ENCODE peak calls at places on chromosomes 6 and 20, in four cellular contexts. A is GM23248, J is PC-3, L is HCT116. I is an unnamed sample. For H3K79me2 and H3K9me2, the result is how much of the 10 kb centered on the place peaks cover.

GRCh38 chr20:54044156-54044555 is 26.2 kb downstream of the BCAS1 start:
- DNase-seq in L (no peak), J (peak), A (peak), I (no peak)

GRCh38 chr6:81636930-81637568 is 115.4 kb downstream of the TENT5A start:
- DNase-seq in J (no peak), A (peak), L (no peak), I (no peak)

GRCh38 chr6:42898891-42899361 is 16.9 kb upstream of the PTCRA start:
- DNase-seq in L (peak), J (peak), A (peak), I (peak)

GRCh38 chr6:106974337-106974998 is at the start of gene CD24:
- DNase-seq in A (no peak), L (no peak), J (peak), I (peak)

GRCh38 chr6:89057759-89058158 is 22.8 kb upstream of the PNRC1 start:
- DNase-seq in J (no peak), A (no peak), L (no peak), I (no peak)

GRCh38 chr6:165844232-165844631 is 181.2 kb upstream of the PDE10A start:
- DNase-seq in J (no peak), A (no peak), L (no peak), I (no peak)

GRCh38 chr6:149316740-149317655 is 514 bp upstream of the TAB2 start:
- DNase-seq in A (peak), L (peak), J (peak), I (peak)

GRCh38 chr6:116206231-116206903 is 47.5 kb downstream of the TSPYL4 start:
- DNase-seq in L (no peak), A (peak), J (no peak), I (no peak)

GRCh38 chr20:11368537-11368936 is 549.2 kb upstream of the BTBD3 start:
- DNase-seq in L (no peak), J (no peak), A (no peak), I (no peak)

GRCh38 chr6:43076093-43076927 is at the start of gene PTK7:
- DNase-seq in J (peak), L (no peak), A (peak), I (peak)

GRCh38 chr6:24489881-24490280 is 503 bp upstream of the GPLD1 start:
- DNase-seq in L (no peak), A (peak), J (no peak), I (no peak)

GRCh38 chr6:51494342-51494741 is 593.1 kb downstream of the PKHD1 start:
- DNase-seq in A (no peak), L (no peak), J (peak), I (no peak)

GRCh38 chr6:166494757-166495486 is 91.6 kb downstream of the RAMACL start:
- DNase-seq in L (no peak), J (no peak), A (no peak), I (no peak)

GRCh38 chr6:109484161-109484560 is 1.1 kb upstream of the ZBTB24 start:
- DNase-seq in A (peak), J (no peak), L (no peak), I (no peak)

GRCh38 chr20:57167971-57168693 is 98.3 kb downstream of the BMP7 start:
- DNase-seq in L (peak), J (peak), A (peak), I (no peak)

GRCh38 chr6:106973841-106974336 is 640 bp downstream of the CD24 start:
- DNase-seq in J (peak), A (peak), L (no peak), I (peak)

GRCh38 chr6:133983099-133983939 is 30.3 kb downstream of the TBPL1 start:
- DNase-seq in J (peak), A (no peak), L (no peak), I (no peak)

GRCh38 chr20:10504893-10505292 is 69.8 kb downstream of the SLX4IP start:
- DNase-seq in A (no peak), J (no peak), L (no peak), I (no peak)

GRCh38 chr6:154337423-154338005 is 19.1 kb downstream of the IPCEF1 start:
- DNase-seq in L (no peak), A (no peak), J (no peak), I (no peak)

GRCh38 chr20:47982574-47983360 is 197.5 kb upstream of the SULF2 start:
- DNase-seq in A (no peak), L (no peak), J (no peak), I (peak)

GRCh38 chr20:10864076-10864672 is 190.4 kb upstream of the JAG1 start:
- DNase-seq in L (peak), J (peak), A (peak), I (no peak)

GRCh38 chr6:168109171-168109570 is 30.2 kb upstream of the FRMD1 start:
- DNase-seq in A (no peak), J (no peak), L (no peak), I (no peak)

GRCh38 chr6:124772733-124773319 is 189.4 kb upstream of the RNF217 start:
- DNase-seq in J (no peak), A (no peak), L (no peak), I (no peak)

GRCh38 chr6:82006027-82006738 is 241.4 kb downstream of the IBTK start:
- DNase-seq in L (no peak), A (peak), J (peak), I (peak)

GRCh38 chr6:11207199-11207968 is 25.1 kb downstream of the NEDD9 start:
- DNase-seq in J (peak), A (peak), L (peak), I (no peak)

GRCh38 chr6:18088419-18089296 is 33.8 kb downstream of the NHLRC1 start:
- DNase-seq in A (no peak), J (no peak), L (no peak), I (no peak)

GRCh38 chr20:56627122-56628014 is 1.7 kb upstream of the TFAP2C start:
- DNase-seq in J (no peak), L (no peak), A (no peak), I (no peak)

GRCh38 chr6:3031857-3032256 is 32.2 kb downstream of the NQO2 start:
- DNase-seq in J (no peak), A (no peak), L (no peak), I (peak)

GRCh38 chr20:13771853-13772453 is 12.8 kb downstream of the ESF1 start:
- DNase-seq in A (peak), J (peak), L (no peak), I (peak)

DNA sequence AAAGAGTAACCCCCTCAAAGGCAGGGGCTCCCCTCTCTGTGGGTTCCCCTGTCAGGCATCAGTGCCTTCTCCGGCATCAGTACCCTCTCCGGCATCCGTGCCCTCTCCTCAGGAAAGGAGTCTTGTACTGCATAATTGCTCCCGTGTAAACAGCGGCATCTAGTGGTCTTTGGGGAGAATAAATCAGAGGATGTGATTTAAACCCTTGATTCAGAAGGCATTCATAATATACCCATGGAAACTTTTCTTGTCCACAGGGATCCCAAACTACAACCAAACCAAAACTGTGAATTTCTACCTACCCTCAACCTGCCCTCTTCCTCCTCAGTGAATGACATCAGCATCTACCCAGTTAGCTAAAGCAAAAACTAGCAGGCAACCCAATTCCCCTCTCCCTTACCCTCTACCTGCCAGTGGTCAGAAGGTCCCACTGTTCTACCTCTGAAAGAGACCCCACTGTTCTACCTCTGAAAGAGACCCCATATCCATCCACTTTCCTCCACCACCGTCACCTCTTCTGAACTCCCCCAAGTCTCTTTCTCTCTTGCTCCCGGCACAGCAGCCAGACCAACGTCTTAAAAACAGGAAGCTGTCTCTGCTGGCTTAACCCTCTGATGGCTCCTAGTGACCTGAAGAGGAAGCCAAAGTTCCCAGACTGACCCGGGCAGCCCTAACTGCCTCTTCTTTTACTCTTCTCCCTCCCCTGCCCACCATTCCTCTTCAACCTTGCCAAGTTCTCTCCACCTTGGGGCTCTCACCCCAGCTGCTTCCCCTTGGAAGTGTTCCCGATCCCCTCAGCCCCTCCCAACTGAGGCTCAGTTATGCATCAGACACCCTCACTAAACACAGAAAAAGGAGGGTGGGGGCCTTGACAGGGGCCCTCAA is 27.2 kb downstream of the UBE2V1 start:
- DNase-seq in A (peak), J (peak), L (peak), I (peak)
- TF ChIP-seq EZH2phosphoT487 in A (no peak), J (no peak), L (no peak), I (no peak)

DNA sequence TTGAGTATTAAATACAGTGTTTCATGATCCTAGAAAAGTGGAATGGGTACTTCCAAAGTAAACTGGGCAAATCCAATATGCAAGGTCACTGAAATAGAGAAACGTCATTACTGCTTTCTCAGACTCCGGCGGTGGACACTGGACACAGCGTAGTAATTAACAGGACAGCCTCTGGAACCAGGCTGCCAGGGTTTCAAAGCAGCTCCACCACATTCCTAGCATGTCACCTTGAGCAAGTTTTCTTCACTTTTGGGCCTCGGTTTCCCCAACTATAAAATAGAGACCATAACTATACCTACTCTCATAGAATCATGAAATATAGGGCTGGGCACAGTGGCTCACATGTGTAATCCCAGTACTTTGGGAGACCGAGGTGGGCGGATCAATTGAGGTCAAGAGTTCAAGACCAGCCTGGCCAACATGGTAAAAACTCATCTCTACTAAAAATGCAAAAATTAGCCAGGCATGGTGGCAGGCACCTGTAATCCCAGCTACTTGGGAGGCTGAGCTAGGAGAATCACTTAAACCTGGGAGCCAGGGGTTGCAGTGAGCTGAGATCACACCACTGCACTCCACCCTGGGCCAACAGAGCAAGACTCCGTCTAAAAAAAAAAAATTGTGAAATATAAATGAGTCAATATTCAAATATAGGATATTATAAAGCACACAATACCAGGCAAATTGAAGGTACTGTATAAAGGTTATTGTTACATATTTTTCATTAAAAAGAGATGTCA is 24.9 kb downstream of the ARHGAP18 start:
- DNase-seq in A (no peak), J (no peak), L (no peak), I (no peak)
- H3K79me2 ChIP-seq in A (half or more), J (under half), L (half or more), I (under half)

GRCh38 chr6:44503471-44503870 is 116.0 kb downstream of the CDC5L start:
- DNase-seq in L (no peak), A (no peak), J (no peak), I (no peak)
- H3K9me2 ChIP-seq in L (under half), A (under half), J (under half), I (under half)

GRCh38 chr20:3758566-3758965 is 9.0 kb downstream of the ADISSP start:
- DNase-seq in J (no peak), A (no peak), L (no peak), I (no peak)

GRCh38 chr20:3760980-3761379 is 6.6 kb downstream of the ADISSP start:
- DNase-seq in A (no peak), J (no peak), L (no peak), I (peak)

GRCh38 chr20:3755814-3756480 is 11.6 kb downstream of the ADISSP start:
- DNase-seq in A (no peak), J (no peak), L (no peak), I (no peak)

GRCh38 chr20:3759316-3759715 is 8.2 kb downstream of the ADISSP start:
- DNase-seq in A (no peak), J (no peak), L (no peak), I (no peak)

GRCh38 chr20:3759884-3760283 is 7.7 kb downstream of the ADISSP start:
- DNase-seq in A (no peak), J (no peak), L (no peak), I (no peak)
- TF ChIP-seq EZH2phosphoT487 in A (no peak), J (no peak), L (no peak), I (no peak)

DNA sequence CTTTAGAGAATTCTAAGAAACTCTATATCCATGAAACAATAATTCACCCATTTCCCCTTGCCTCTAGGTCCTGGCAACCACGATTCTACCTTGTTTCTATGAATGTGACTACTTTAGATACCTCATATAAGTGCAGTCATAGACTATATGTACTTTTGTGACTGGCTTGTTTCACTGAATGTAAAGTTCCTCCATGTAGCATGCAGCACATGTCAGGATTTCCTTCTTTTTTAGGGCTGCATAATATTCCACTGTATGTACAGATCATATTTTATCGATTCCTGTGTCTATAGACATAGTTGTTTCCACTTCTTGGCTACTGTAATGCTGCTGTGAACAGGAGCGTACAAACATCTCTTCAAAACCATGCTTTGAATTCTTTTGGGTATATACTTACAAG is 11.7 kb downstream of the EEF1E1 start:
- DNase-seq in A (no peak), J (no peak), L (no peak), I (no peak)
- H3K79me2 ChIP-seq in A (under half), J (under half), L (half or more), I (under half)

GRCh38 chr6:160368670-160369069 is 20.5 kb downstream of the SLC22A3 start:
- DNase-seq in A (no peak), J (no peak), L (no peak), I (no peak)
- H3K9me2 ChIP-seq in A (under half), J (under half), L (under half), I (under half)

DNA sequence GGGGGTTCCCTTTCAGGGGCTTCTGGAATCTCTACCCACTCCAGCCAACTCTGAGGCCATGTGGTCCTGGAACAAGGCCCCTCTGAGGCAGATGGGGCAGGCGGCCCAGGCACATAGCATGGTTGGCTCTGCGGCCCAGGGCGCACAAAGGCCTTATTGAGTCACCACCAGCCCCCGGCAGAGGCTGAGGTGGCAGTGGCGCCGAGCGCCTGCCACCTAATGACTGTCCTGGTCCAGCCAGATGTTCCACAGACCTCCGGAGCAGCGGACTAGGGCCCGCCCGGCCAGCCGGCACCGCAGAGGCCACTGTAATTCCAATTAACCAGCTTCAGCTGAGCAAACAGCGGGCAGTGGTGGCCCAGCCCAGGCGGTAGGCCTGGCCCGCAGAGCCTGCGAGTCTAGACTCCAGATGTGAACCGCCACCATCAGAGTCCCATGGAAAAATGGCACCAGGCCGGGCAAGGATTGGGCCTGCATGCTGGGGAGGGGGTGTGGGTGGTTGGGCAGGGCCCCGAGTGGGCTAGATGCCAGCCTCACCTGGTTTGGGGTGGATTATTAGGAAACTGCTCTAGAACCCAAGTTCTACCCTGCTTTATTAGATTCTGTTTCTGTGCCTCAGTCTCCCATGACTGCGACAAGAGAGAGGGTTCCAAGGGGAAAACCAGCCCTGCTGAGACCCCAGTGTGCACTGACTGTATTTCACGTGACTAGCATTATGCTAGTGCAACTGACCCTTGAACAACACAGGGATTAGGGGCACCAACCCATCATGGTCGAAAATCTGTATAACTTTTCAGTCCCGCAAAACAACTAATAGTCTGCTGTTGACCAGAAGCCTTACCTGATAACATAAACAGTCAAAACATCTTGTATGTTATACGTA is 34.1 kb upstream of the ID1 start:
- DNase-seq in A (peak), L (no peak), J (no peak), I (no peak)
- TF ChIP-seq EZH2phosphoT487 in A (peak), L (no peak), J (no peak), I (no peak)

DNA sequence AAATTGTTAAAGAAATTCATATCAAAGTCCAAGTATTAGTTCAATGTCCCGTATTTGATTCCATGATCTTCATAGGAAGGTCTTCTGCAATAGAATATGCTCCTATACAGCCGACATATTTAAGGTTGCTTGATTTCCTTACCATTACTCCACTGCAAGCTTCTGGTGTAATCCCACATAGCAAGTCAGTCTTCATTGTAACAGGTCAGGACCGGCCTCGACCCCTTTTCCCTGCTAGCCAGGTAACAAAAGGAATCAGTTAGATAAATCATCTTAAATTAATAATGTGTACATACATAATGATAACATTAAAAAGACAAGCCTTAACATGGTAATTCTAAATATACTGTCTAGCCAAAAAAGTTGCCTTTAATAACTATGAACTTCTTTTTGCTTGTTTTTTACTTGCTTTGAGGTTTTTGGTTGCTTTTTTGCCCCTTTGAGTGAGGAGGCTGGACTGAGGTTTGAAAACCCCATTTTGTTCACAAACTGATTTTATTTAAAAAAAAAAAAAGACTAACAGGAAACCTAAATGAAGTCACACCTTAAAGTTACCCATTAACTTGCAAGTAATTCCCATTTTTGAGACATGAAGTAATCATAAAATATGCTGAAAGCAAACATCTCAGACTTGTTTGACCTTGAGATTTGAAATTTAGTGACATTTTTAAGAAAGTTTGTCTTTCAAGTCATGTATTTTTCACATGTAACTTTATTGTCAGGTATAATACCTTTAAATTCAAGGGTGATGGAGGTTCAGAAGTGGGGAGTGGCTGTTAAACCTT is 19.2 kb upstream of the SNX14 start:
- DNase-seq in L (no peak), J (no peak), A (no peak), I (no peak)
- H3K79me2 ChIP-seq in L (half or more), J (under half), A (half or more), I (half or more)

GRCh38 chr6:29376003-29376402 is 912 bp upstream of the OR12D3 start:
- DNase-seq in J (peak), A (peak), L (peak), I (no peak)

DNA sequence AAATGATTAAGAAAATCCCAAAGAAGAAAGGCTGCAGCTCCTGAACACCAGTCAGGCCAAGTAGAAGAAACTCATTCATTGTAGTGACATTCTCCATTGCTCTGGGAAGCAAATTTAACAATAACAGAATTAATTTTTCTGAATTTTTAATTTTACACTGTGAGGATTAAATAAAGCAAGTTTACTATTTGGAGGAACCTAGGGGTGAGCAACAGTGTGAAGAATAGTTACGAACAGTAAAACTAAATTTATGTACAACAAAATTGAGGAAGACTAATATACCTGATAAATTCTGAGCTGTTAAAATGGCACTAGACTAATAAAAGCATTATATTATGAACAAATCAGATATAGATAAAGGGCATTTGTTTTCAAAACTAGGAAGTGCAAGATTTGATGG is at the start of gene OR12D3:
- DNase-seq in L (no peak), J (no peak), A (no peak), I (no peak)
- H3K9me2 ChIP-seq in L (under half), J (under half), A (under half), I (under half)